ENCODE peak calls at places on chromosomes 12 and 14, in five cellular contexts. One of them, this sample, is unnamed.

GRCh38 chr12:50112456-50113218 is 601 bp downstream of the COX14 start:
- DNase-seq in Peyer's patch: no peak
- DNase-seq in fibroblast of pulmonary artery: no peak
- DNase-seq in T-cell: no peak
- DNase-seq in NCI-H1092 treated with DMSO at 0.1 percent for 48 hours: peak; percentile 73
- DNase-seq in this sample: no peak

GRCh38 chr12:52925717-52926595 is 21.1 kb upstream of the KRT8 start:
- DNase-seq in NCI-H1092 treated with DMSO at 0.1 percent for 48 hours: peak; percentile 65
- DNase-seq in fibroblast of pulmonary artery: no peak
- DNase-seq in Peyer's patch: peak; percentile 85
- DNase-seq in T-cell: no peak
- DNase-seq in this sample: no peak

GRCh38 chr12:54749191-54749818 is 101.1 kb upstream of the DCD start:
- DNase-seq in T-cell: peak; percentile 15
- DNase-seq in NCI-H1092 treated with DMSO at 0.1 percent for 48 hours: peak; percentile 68
- DNase-seq in fibroblast of pulmonary artery: peak; percentile 71
- DNase-seq in Peyer's patch: no peak
- DNase-seq in this sample: peak; percentile 41

GRCh38 chr12:4438834-4439596 is 6.6 kb downstream of the FGF6 start:
- DNase-seq in T-cell: no peak
- DNase-seq in NCI-H1092 treated with DMSO at 0.1 percent for 48 hours: no peak
- DNase-seq in Peyer's patch: no peak
- DNase-seq in fibroblast of pulmonary artery: no peak
- DNase-seq in this sample: no peak

GRCh38 chr12:26319511-26319910 is 124.1 kb downstream of the SSPN start:
- DNase-seq in Peyer's patch: no peak
- DNase-seq in fibroblast of pulmonary artery: peak; percentile 97
- DNase-seq in T-cell: no peak
- DNase-seq in NCI-H1092 treated with DMSO at 0.1 percent for 48 hours: no peak
- DNase-seq in this sample: no peak

GRCh38 chr12:953776-954175 is 4.3 kb upstream of the RAD52 start:
- DNase-seq in fibroblast of pulmonary artery: peak; percentile 46
- DNase-seq in NCI-H1092 treated with DMSO at 0.1 percent for 48 hours: no peak
- DNase-seq in T-cell: no peak
- DNase-seq in Peyer's patch: no peak
- DNase-seq in this sample: peak; percentile 46

GRCh38 chr12:108980831-108981618 is 39.8 kb downstream of the SVOP start:
- DNase-seq in T-cell: no peak
- DNase-seq in fibroblast of pulmonary artery: peak; percentile 63
- DNase-seq in Peyer's patch: no peak
- DNase-seq in NCI-H1092 treated with DMSO at 0.1 percent for 48 hours: no peak
- DNase-seq in this sample: no peak

GRCh38 chr12:108907861-108908302 is 28.0 kb downstream of the DAO start:
- DNase-seq in Peyer's patch: no peak
- DNase-seq in fibroblast of pulmonary artery: no peak
- DNase-seq in NCI-H1092 treated with DMSO at 0.1 percent for 48 hours: no peak
- DNase-seq in T-cell: no peak
- DNase-seq in this sample: no peak

GRCh38 chr12:31325524-31325875 is 450 bp downstream of the SINHCAF start:
- DNase-seq in T-cell: peak; percentile 28
- DNase-seq in NCI-H1092 treated with DMSO at 0.1 percent for 48 hours: peak; percentile 53
- DNase-seq in fibroblast of pulmonary artery: no peak
- DNase-seq in Peyer's patch: no peak
- DNase-seq in this sample: no peak

GRCh38 chr14:49999216-49999761 is 106.4 kb downstream of the ARF6 start:
- DNase-seq in Peyer's patch: peak; percentile 85
- DNase-seq in fibroblast of pulmonary artery: peak; percentile 71
- DNase-seq in NCI-H1092 treated with DMSO at 0.1 percent for 48 hours: no peak
- DNase-seq in T-cell: peak; percentile 68
- DNase-seq in this sample: peak; percentile 76

GRCh38 chr12:123028475-123028874 is 48.0 kb downstream of the ARL6IP4 start:
- DNase-seq in T-cell: no peak
- DNase-seq in NCI-H1092 treated with DMSO at 0.1 percent for 48 hours: no peak
- DNase-seq in Peyer's patch: no peak
- DNase-seq in fibroblast of pulmonary artery: no peak
- DNase-seq in this sample: no peak

GRCh38 chr12:96457191-96457930 is 32.0 kb upstream of the CFAP54 start:
- DNase-seq in T-cell: no peak
- DNase-seq in Peyer's patch: no peak
- DNase-seq in fibroblast of pulmonary artery: peak; percentile 14
- DNase-seq in NCI-H1092 treated with DMSO at 0.1 percent for 48 hours: no peak
- DNase-seq in this sample: peak; percentile 28

GRCh38 chr12:69068431-69068830 is 135.5 kb upstream of the CPM start:
- DNase-seq in NCI-H1092 treated with DMSO at 0.1 percent for 48 hours: no peak
- DNase-seq in T-cell: no peak
- DNase-seq in Peyer's patch: no peak
- DNase-seq in fibroblast of pulmonary artery: peak; percentile 26
- DNase-seq in this sample: peak; percentile 77

GRCh38 chr12:24808651-24809050 is 140.2 kb downstream of the BCAT1 start:
- DNase-seq in T-cell: no peak
- DNase-seq in fibroblast of pulmonary artery: no peak
- DNase-seq in NCI-H1092 treated with DMSO at 0.1 percent for 48 hours: no peak
- DNase-seq in Peyer's patch: no peak
- DNase-seq in this sample: no peak

GRCh38 chr12:67147447-67147846 is 121.7 kb upstream of the CAND1 start:
- DNase-seq in fibroblast of pulmonary artery: no peak
- DNase-seq in T-cell: no peak
- DNase-seq in Peyer's patch: no peak
- DNase-seq in NCI-H1092 treated with DMSO at 0.1 percent for 48 hours: no peak
- DNase-seq in this sample: no peak

GRCh38 chr12:104930388-104931326 is 27.4 kb downstream of the SLC41A2 start:
- DNase-seq in NCI-H1092 treated with DMSO at 0.1 percent for 48 hours: no peak
- DNase-seq in T-cell: no peak
- DNase-seq in fibroblast of pulmonary artery: peak; percentile 45
- DNase-seq in Peyer's patch: no peak
- DNase-seq in this sample: peak; percentile 30

GRCh38 chr12:2248087-2248900 is 195.5 kb downstream of the CACNA1C start:
- DNase-seq in Peyer's patch: no peak
- DNase-seq in fibroblast of pulmonary artery: no peak
- DNase-seq in NCI-H1092 treated with DMSO at 0.1 percent for 48 hours: peak; percentile 60
- DNase-seq in T-cell: no peak
- DNase-seq in this sample: no peak

GRCh38 chr12:20601668-20602280 is 93.4 kb upstream of the SLCO1C1 start:
- DNase-seq in NCI-H1092 treated with DMSO at 0.1 percent for 48 hours: peak; percentile 14
- DNase-seq in fibroblast of pulmonary artery: peak; percentile 80
- DNase-seq in Peyer's patch: no peak
- DNase-seq in T-cell: no peak
- DNase-seq in this sample: peak; percentile 75

GRCh38 chr12:22971771-22972191 is 346.8 kb downstream of the ETNK1 start:
- DNase-seq in NCI-H1092 treated with DMSO at 0.1 percent for 48 hours: no peak
- DNase-seq in fibroblast of pulmonary artery: peak; percentile 17
- DNase-seq in Peyer's patch: no peak
- DNase-seq in T-cell: no peak
- DNase-seq in this sample: no peak

GRCh38 chr14:74863274-74863673 is 12.7 kb downstream of the PROX2 start:
- DNase-seq in Peyer's patch: no peak
- DNase-seq in NCI-H1092 treated with DMSO at 0.1 percent for 48 hours: no peak
- DNase-seq in T-cell: no peak
- DNase-seq in fibroblast of pulmonary artery: no peak
- DNase-seq in this sample: no peak

GRCh38 chr12:124820199-124820598 is 43.5 kb downstream of the SCARB1 start:
- DNase-seq in NCI-H1092 treated with DMSO at 0.1 percent for 48 hours: no peak
- DNase-seq in T-cell: no peak
- DNase-seq in Peyer's patch: no peak
- DNase-seq in fibroblast of pulmonary artery: no peak
- DNase-seq in this sample: no peak

GRCh38 chr12:47319746-47320145 is 240.0 kb upstream of the AMIGO2 start:
- DNase-seq in T-cell: no peak
- DNase-seq in fibroblast of pulmonary artery: no peak
- DNase-seq in Peyer's patch: no peak
- DNase-seq in NCI-H1092 treated with DMSO at 0.1 percent for 48 hours: no peak
- DNase-seq in this sample: no peak

GRCh38 chr12:7075931-7076330 is 15.4 kb downstream of the C1S start:
- DNase-seq in T-cell: no peak
- DNase-seq in NCI-H1092 treated with DMSO at 0.1 percent for 48 hours: no peak
- DNase-seq in Peyer's patch: no peak
- DNase-seq in fibroblast of pulmonary artery: peak; percentile 71
- DNase-seq in this sample: no peak

GRCh38 chr12:57210461-57210860 is 6.1 kb upstream of the NXPH4 start:
- DNase-seq in fibroblast of pulmonary artery: no peak
- DNase-seq in T-cell: no peak
- DNase-seq in Peyer's patch: no peak
- DNase-seq in NCI-H1092 treated with DMSO at 0.1 percent for 48 hours: no peak
- DNase-seq in this sample: no peak

GRCh38 chr14:59267046-59267445 is 78.6 kb downstream of the DAAM1 start:
- DNase-seq in T-cell: no peak
- DNase-seq in Peyer's patch: no peak
- DNase-seq in NCI-H1092 treated with DMSO at 0.1 percent for 48 hours: no peak
- DNase-seq in fibroblast of pulmonary artery: no peak
- DNase-seq in this sample: no peak

GRCh38 chr12:17992002-17992656 is 97.9 kb downstream of the RERGL start:
- DNase-seq in Peyer's patch: no peak
- DNase-seq in T-cell: no peak
- DNase-seq in fibroblast of pulmonary artery: peak; percentile 53
- DNase-seq in NCI-H1092 treated with DMSO at 0.1 percent for 48 hours: peak; percentile 28
- DNase-seq in this sample: peak; percentile 57

GRCh38 chr12:27338473-27338872 is 5.8 kb downstream of the BMAL2 start:
- DNase-seq in fibroblast of pulmonary artery: no peak
- DNase-seq in NCI-H1092 treated with DMSO at 0.1 percent for 48 hours: no peak
- DNase-seq in T-cell: no peak
- DNase-seq in Peyer's patch: no peak
- DNase-seq in this sample: no peak

GRCh38 chr12:116202940-116203339 is 74.6 kb downstream of the MED13L start:
- DNase-seq in fibroblast of pulmonary artery: no peak
- DNase-seq in Peyer's patch: no peak
- DNase-seq in NCI-H1092 treated with DMSO at 0.1 percent for 48 hours: no peak
- DNase-seq in T-cell: no peak
- DNase-seq in this sample: no peak

GRCh38 chr14:101458536-101459391 is 102.5 kb upstream of the DIO3 start:
- DNase-seq in NCI-H1092 treated with DMSO at 0.1 percent for 48 hours: no peak
- DNase-seq in Peyer's patch: peak; percentile 29
- DNase-seq in fibroblast of pulmonary artery: no peak
- DNase-seq in T-cell: no peak
- DNase-seq in this sample: no peak

GRCh38 chr14:34872822-34873590 is 2.2 kb downstream of the BAZ1A start:
- DNase-seq in NCI-H1092 treated with DMSO at 0.1 percent for 48 hours: peak; percentile 30
- DNase-seq in Peyer's patch: no peak
- DNase-seq in T-cell: no peak
- DNase-seq in fibroblast of pulmonary artery: peak; percentile 60
- DNase-seq in this sample: no peak

GRCh38 chr12:25718081-25718731 is 165.1 kb upstream of the LMNTD1 start:
- DNase-seq in fibroblast of pulmonary artery: peak; percentile 41
- DNase-seq in NCI-H1092 treated with DMSO at 0.1 percent for 48 hours: no peak
- DNase-seq in Peyer's patch: no peak
- DNase-seq in T-cell: no peak
- DNase-seq in this sample: no peak

GRCh38 chr14:49863483-49864262 is 11.1 kb upstream of the NEMF start:
- DNase-seq in fibroblast of pulmonary artery: peak; percentile 18
- DNase-seq in Peyer's patch: no peak
- DNase-seq in NCI-H1092 treated with DMSO at 0.1 percent for 48 hours: no peak
- DNase-seq in T-cell: no peak
- DNase-seq in this sample: peak; percentile 21

GRCh38 chr12:6829532-6830220 is 1.5 kb downstream of the P3H3 start:
- DNase-seq in T-cell: no peak
- DNase-seq in fibroblast of pulmonary artery: no peak
- DNase-seq in Peyer's patch: no peak
- DNase-seq in NCI-H1092 treated with DMSO at 0.1 percent for 48 hours: peak; percentile 32
- DNase-seq in this sample: peak; percentile 72

GRCh38 chr14:66503532-66503931 is 4.4 kb upstream of the GPHN start:
- DNase-seq in Peyer's patch: no peak
- DNase-seq in NCI-H1092 treated with DMSO at 0.1 percent for 48 hours: no peak
- DNase-seq in T-cell: no peak
- DNase-seq in fibroblast of pulmonary artery: peak; percentile 87
- DNase-seq in this sample: peak; percentile 39

This sample was measured in endothelial cell of umbilical vein.